ENCODE peak calls at places on chromosome 1, in four cellular contexts. X is tibial nerve, P is PC-9, Y is fibroblast of mammary gland. J is an unnamed sample.

GRCh38 chr1:189859385-189859977 is 618.2 kb downstream of the BRINP3 start:
- DNase-seq in X (no peak), P (peak), Y (peak), J (no peak)

GRCh38 chr1:5994713-5995621 is 2.7 kb upstream of the NPHP4 start:
- DNase-seq in X (no peak), P (no peak), Y (no peak), J (peak)

GRCh38 chr1:29849038-29849750 is 612.9 kb downstream of the PTPRU start:
- DNase-seq in X (peak), P (peak), Y (peak), J (peak)

GRCh38 chr1:200379431-200379755 is 30.4 kb downstream of the ZNF281 start:
- DNase-seq in X (no peak), P (no peak), Y (peak), J (no peak)

GRCh38 chr1:194629011-194629410 is 1442.6 kb upstream of the B3GALT2 start:
- DNase-seq in X (no peak), P (no peak), Y (no peak), J (no peak)

GRCh38 chr1:221994939-221995338 is 253.1 kb upstream of the DUSP10 start:
- DNase-seq in X (no peak), P (no peak), Y (peak), J (no peak)

GRCh38 chr1:159949123-159949522 is 3.7 kb upstream of the IGSF9 start:
- DNase-seq in X (no peak), P (no peak), Y (no peak), J (no peak)

GRCh38 chr1:16967095-16967567 is 13.3 kb downstream of the MFAP2 start:
- DNase-seq in X (no peak), P (no peak), Y (peak), J (no peak)

GRCh38 chr1:159177273-159177907 is 6.0 kb downstream of the CADM3 start:
- DNase-seq in X (peak), P (peak), Y (peak), J (no peak)

GRCh38 chr1:184517130-184517529 is 130.3 kb downstream of the C1orf21 start:
- DNase-seq in X (no peak), P (no peak), Y (no peak), J (no peak)

GRCh38 chr1:15283500-15283899 is 36.5 kb downstream of the FHAD1 start:
- DNase-seq in X (no peak), P (no peak), Y (peak), J (no peak)
- TF ChIP-seq CTCF in X (no peak), P (no peak), Y (peak), J (no peak)

DNA sequence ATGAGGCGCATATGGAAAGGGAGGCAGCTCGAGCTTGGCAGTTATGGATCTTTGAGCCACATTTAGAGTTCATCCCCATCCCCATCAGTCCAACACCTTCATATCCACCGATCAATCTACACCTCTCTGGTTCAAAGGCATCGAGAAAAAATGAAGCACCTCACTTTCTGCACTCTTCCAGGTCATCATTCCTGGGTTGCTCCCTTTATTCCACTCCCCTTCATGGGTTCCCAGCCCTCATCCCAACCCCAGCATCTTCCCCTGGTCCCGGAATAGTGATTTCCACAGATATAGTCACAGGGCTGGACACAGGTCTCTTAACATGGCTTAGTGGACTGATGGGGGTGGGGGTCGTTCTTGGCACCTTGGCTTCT is 354 bp downstream of the HAPLN2 start:
- DNase-seq in X (no peak), P (no peak), Y (no peak), J (no peak)
- TF ChIP-seq CTCF in X (no peak), P (peak), Y (no peak), J (no peak)

GRCh38 chr1:150072959-150073358 is 5.4 kb downstream of the VPS45 start:
- DNase-seq in X (no peak), P (no peak), Y (peak), J (no peak)
- TF ChIP-seq CTCF in X (peak), P (peak), Y (peak), J (peak)

DNA sequence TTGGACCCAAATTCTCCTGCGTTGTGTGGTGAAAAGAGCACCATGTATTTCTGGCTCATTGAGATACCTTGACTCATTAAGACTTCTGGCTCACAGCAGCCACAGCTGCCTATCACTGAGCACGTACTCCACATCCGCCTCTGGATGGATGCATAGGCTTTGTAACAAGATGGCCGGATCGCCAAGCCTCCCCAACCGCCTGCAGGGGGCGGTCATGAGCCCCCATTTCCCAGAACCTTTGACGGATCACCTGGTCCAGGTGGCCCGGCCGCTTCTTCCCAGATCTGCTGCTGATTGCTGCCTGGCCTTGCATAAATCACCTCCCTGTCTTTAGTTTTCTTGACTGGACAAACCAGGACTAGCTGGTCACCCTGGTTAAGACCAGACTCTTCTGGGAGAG is 156.5 kb upstream of the KLHDC7A start:
- DNase-seq in X (no peak), P (no peak), Y (no peak), J (no peak)
- TF ChIP-seq CTCF in X (no peak), P (peak), Y (no peak), J (no peak)

DNA sequence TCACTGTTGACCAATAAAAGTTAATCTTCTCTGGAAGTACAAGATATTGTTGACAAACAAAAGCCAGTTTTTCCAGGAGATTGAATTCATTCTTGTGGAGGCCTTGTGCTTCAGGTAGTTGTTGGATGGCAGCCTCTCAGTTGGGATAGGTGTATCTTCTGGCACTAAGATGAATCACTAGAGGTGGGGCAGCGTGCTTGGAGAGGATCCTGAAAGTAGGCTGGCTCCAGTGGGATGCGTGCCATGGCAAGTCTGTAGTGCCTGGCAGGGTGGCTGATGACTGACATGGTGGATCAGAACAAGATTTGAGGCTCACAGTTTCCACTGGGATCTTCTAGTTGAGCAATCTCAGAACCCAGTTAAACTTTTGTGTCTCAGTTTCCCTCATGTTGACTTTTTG is 2.4 kb downstream of the VPS13D start:
- DNase-seq in X (no peak), P (peak), Y (no peak), J (no peak)
- TF ChIP-seq CTCF in X (no peak), P (no peak), Y (no peak), J (no peak)

DNA sequence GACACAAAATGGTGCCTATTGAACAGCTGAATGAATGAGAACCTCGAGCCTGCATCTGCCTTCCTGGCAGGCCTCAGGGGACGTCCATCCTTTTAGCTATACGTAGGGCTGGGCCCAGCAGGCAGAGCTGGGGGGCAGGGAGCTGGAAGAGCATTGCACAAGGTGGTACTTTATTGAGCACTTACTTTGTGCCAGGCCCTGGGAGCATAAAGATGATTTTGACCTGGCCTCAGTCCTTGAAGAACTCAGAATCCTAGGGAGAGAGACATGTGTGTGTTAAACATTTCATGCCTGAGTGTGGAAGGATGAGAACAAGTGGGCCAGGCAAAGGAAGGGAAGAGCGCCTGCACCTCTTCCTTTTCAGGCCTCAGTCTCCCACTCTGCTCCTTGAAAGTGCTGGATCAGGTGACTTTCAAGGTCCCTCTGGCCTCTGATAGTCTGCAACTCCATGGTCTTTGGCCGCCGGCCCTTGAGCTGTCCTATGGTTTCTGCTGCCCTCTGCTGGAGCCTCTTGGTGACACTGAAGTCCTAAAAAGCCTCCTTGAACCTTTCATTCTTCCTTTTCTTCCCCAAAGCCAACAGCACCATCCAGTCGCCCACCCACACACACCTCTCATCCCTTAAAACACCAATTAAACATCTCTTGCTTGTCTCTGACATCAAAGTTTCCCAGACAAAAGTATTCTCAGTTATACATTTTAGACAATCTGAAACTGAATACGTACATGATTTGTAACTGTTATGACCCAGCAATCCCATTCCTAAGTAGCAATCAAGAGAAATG is 3.5 kb upstream of the PEAR1 start:
- DNase-seq in X (peak), P (peak), Y (peak), J (peak)
- TF ChIP-seq CTCF in X (peak), P (peak), Y (peak), J (peak)

DNA sequence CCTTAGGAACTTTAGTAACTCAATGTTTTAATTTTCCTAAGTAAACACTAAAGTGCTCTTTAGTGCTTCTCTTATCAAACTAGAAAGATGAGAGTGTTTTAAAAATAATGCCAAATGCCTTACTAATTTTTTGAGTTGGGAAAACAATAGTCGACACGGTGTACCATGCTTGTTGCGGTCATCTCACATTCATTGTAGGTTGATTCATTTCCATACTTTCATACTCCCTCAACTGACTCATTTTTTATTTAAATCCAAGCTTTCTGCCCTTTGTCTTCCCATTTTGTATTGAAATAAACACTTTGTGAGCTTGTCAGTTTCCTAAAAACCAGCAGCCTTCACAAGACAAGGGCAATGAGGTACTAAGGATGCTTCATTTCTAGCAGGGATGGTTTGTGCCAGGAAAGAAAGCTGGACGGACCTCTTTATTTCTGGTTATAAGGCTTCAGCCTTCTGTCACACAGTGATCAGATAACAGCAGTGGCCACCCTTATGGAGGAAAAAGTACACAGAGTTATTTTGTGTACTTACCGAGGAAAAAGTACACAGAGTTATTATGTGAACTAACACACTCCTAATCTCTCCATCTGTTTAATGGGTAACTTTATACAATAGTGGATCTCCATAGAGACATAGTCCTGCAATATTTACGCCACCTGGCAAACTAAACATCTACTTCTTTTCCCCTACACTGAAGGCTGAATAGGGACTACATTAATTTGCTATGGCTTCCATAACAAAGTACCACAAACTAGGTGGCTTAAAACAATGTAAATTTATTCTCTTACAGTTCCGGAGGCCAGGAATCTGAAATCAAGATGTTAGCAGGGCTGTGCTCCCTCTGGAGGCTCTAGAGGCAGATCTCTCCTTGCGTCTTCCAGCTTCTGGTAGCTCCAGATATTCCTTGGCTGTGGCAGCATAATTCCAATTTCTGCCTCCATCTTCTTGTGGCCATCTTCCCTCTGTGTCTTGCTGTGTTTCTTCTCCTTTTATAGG is 13.0 kb upstream of the CCDC190 start:
- DNase-seq in X (no peak), P (no peak), Y (peak), J (no peak)
- TF ChIP-seq CTCF in X (no peak), P (no peak), Y (peak), J (no peak)

DNA sequence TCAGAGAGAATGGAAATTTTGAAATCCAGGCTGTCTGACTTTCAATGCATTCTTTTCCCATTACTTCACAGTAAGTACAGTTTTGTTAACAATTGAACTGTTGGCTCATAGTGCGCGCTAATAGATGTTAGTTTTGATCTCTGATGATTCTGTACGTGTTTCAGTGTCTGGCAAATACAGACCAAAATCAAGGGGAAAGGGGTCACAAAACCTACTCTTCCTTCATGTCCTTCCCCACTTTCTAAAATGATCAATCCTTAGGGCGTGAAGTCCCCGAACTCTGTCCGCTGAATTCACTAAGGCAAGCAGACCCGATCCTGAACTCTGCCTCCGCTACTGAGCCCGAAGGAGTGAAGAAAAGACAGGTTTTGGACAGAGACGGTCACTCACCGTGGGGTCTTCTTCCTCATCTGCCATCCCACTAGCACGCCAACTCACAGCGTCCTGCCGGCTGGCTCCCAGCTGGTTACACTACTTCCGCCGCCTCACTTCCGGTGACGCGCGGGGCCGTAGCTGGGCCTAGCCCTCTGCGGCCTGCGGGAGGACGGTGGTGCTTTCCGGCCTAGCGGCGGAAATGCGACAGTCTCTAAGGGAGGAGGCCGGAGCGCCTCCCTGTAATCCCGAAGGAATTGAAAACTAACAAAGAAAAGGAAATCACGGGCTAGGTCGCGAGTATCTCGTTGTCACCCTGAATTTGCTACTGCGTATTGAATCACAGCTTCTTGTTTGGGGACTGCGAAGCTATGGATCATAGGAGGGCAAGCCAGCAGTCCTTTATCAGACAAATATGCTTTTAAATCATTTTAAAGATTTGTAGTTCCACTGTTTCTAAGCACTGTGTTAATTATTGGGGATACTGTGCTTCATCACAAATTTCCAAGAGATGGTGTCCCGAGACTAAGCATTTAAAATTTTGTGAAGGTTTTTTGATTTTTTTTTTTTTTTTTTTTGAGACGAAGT is at the start of gene TAF13:
- DNase-seq in X (peak), P (peak), Y (peak), J (peak)
- TF ChIP-seq CTCF in X (peak), P (peak), Y (no peak), J (no peak)